ENCODE peak calls at places on chromosomes 13 and 19, in six cellular contexts. One of them, this sample, is unnamed.

GRCh38 chr19:36421749-36422481 is 3.5 kb upstream of the ZFP82 start:
- DNase-seq in Panc1: no peak
- DNase-seq in NCI-H1930: no peak
- DNase-seq in AG10803: no peak
- DNase-seq in nephron progenitor cell: no peak
- DNase-seq in activated CD4-positive, alpha-beta T cell treated with anti-CD3 and anti-CD28 coated beads, Interleukin-2, amount 50 U/mL, for 1 hour: no peak
- DNase-seq in this sample: no peak

GRCh38 chr19:52662631-52663030 is 24.5 kb upstream of the ZNF83 start:
- DNase-seq in activated CD4-positive, alpha-beta T cell treated with anti-CD3 and anti-CD28 coated beads, Interleukin-2, amount 50 U/mL, for 1 hour: no peak
- DNase-seq in NCI-H1930: no peak
- DNase-seq in Panc1: no peak
- DNase-seq in AG10803: no peak
- DNase-seq in nephron progenitor cell: no peak
- DNase-seq in this sample: no peak

GRCh38 chr13:113500530-113501265 is 10.2 kb upstream of the DCUN1D2 start:
- DNase-seq in activated CD4-positive, alpha-beta T cell treated with anti-CD3 and anti-CD28 coated beads, Interleukin-2, amount 50 U/mL, for 1 hour: no peak
- DNase-seq in AG10803: no peak
- DNase-seq in Panc1: no peak
- DNase-seq in nephron progenitor cell: no peak
- DNase-seq in NCI-H1930: no peak
- DNase-seq in this sample: no peak

GRCh38 chr13:44934724-44935123 is 54.5 kb downstream of the NUFIP1 start:
- DNase-seq in Panc1: no peak
- DNase-seq in activated CD4-positive, alpha-beta T cell treated with anti-CD3 and anti-CD28 coated beads, Interleukin-2, amount 50 U/mL, for 1 hour: no peak
- DNase-seq in nephron progenitor cell: no peak
- DNase-seq in NCI-H1930: no peak
- DNase-seq in AG10803: peak
- DNase-seq in this sample: no peak

GRCh38 chr19:56170261-56170660 is 5.5 kb upstream of the GALP start:
- DNase-seq in AG10803: no peak
- DNase-seq in Panc1: peak
- DNase-seq in nephron progenitor cell: no peak
- DNase-seq in NCI-H1930: no peak
- DNase-seq in activated CD4-positive, alpha-beta T cell treated with anti-CD3 and anti-CD28 coated beads, Interleukin-2, amount 50 U/mL, for 1 hour: no peak
- DNase-seq in this sample: no peak

GRCh38 chr13:51453959-51454703 is 1.3 kb upstream of the INTS6 start:
- DNase-seq in Panc1: no peak
- DNase-seq in activated CD4-positive, alpha-beta T cell treated with anti-CD3 and anti-CD28 coated beads, Interleukin-2, amount 50 U/mL, for 1 hour: peak
- DNase-seq in nephron progenitor cell: peak
- DNase-seq in AG10803: peak
- DNase-seq in NCI-H1930: no peak
- DNase-seq in this sample: peak

GRCh38 chr13:25874907-25875306 is 176.9 kb downstream of the SHISA2 start:
- DNase-seq in NCI-H1930: no peak
- DNase-seq in nephron progenitor cell: no peak
- DNase-seq in Panc1: no peak
- DNase-seq in activated CD4-positive, alpha-beta T cell treated with anti-CD3 and anti-CD28 coated beads, Interleukin-2, amount 50 U/mL, for 1 hour: peak
- DNase-seq in AG10803: no peak
- DNase-seq in this sample: no peak

GRCh38 chr13:111383591-111384440 is 63.4 kb downstream of the TEX29 start:
- DNase-seq in nephron progenitor cell: no peak
- DNase-seq in AG10803: no peak
- DNase-seq in Panc1: no peak
- DNase-seq in NCI-H1930: no peak
- DNase-seq in activated CD4-positive, alpha-beta T cell treated with anti-CD3 and anti-CD28 coated beads, Interleukin-2, amount 50 U/mL, for 1 hour: no peak
- DNase-seq in this sample: no peak

GRCh38 chr13:113538689-113539058 is 45.9 kb upstream of the TFDP1 start:
- DNase-seq in NCI-H1930: no peak
- DNase-seq in AG10803: no peak
- DNase-seq in nephron progenitor cell: no peak
- DNase-seq in activated CD4-positive, alpha-beta T cell treated with anti-CD3 and anti-CD28 coated beads, Interleukin-2, amount 50 U/mL, for 1 hour: no peak
- DNase-seq in Panc1: no peak
- DNase-seq in this sample: no peak

GRCh38 chr19:459724-460511 is 915 bp downstream of the SHC2 start:
- DNase-seq in activated CD4-positive, alpha-beta T cell treated with anti-CD3 and anti-CD28 coated beads, Interleukin-2, amount 50 U/mL, for 1 hour: no peak
- DNase-seq in AG10803: peak
- DNase-seq in nephron progenitor cell: peak
- DNase-seq in Panc1: no peak
- DNase-seq in NCI-H1930: peak
- DNase-seq in this sample: peak

GRCh38 chr19:4189641-4190040 is 7.2 kb downstream of the ANKRD24 start:
- DNase-seq in activated CD4-positive, alpha-beta T cell treated with anti-CD3 and anti-CD28 coated beads, Interleukin-2, amount 50 U/mL, for 1 hour: no peak
- DNase-seq in NCI-H1930: no peak
- DNase-seq in AG10803: no peak
- DNase-seq in Panc1: no peak
- DNase-seq in nephron progenitor cell: no peak
- DNase-seq in this sample: no peak

GRCh38 chr13:111502957-111503356 is 182.5 kb downstream of the TEX29 start:
- DNase-seq in AG10803: no peak
- DNase-seq in NCI-H1930: no peak
- DNase-seq in activated CD4-positive, alpha-beta T cell treated with anti-CD3 and anti-CD28 coated beads, Interleukin-2, amount 50 U/mL, for 1 hour: no peak
- DNase-seq in Panc1: no peak
- DNase-seq in nephron progenitor cell: no peak
- DNase-seq in this sample: no peak

GRCh38 chr19:38308006-38308766 is 4.1 kb downstream of the C19orf33 start:
- DNase-seq in NCI-H1930: no peak
- DNase-seq in nephron progenitor cell: no peak
- DNase-seq in Panc1: no peak
- DNase-seq in AG10803: no peak
- DNase-seq in activated CD4-positive, alpha-beta T cell treated with anti-CD3 and anti-CD28 coated beads, Interleukin-2, amount 50 U/mL, for 1 hour: no peak
- DNase-seq in this sample: no peak

GRCh38 chr13:62209539-62209938 is 793.9 kb upstream of the PCDH20 start:
- DNase-seq in nephron progenitor cell: no peak
- DNase-seq in Panc1: no peak
- DNase-seq in NCI-H1930: peak
- DNase-seq in AG10803: no peak
- DNase-seq in activated CD4-positive, alpha-beta T cell treated with anti-CD3 and anti-CD28 coated beads, Interleukin-2, amount 50 U/mL, for 1 hour: no peak
- DNase-seq in this sample: no peak

GRCh38 chr13:42000836-42001235 is 39.9 kb upstream of the VWA8 start:
- DNase-seq in activated CD4-positive, alpha-beta T cell treated with anti-CD3 and anti-CD28 coated beads, Interleukin-2, amount 50 U/mL, for 1 hour: no peak
- DNase-seq in AG10803: peak
- DNase-seq in nephron progenitor cell: no peak
- DNase-seq in Panc1: no peak
- DNase-seq in NCI-H1930: no peak
- DNase-seq in this sample: no peak

GRCh38 chr19:48501446-48501960 is 10.1 kb downstream of the LMTK3 start:
- DNase-seq in activated CD4-positive, alpha-beta T cell treated with anti-CD3 and anti-CD28 coated beads, Interleukin-2, amount 50 U/mL, for 1 hour: peak
- DNase-seq in Panc1: no peak
- DNase-seq in nephron progenitor cell: peak
- DNase-seq in NCI-H1930: peak
- DNase-seq in AG10803: no peak
- DNase-seq in this sample: no peak

GRCh38 chr13:48595330-48596127 is 58.2 kb upstream of the CYSLTR2 start:
- DNase-seq in AG10803: peak
- DNase-seq in nephron progenitor cell: no peak
- DNase-seq in Panc1: peak
- DNase-seq in activated CD4-positive, alpha-beta T cell treated with anti-CD3 and anti-CD28 coated beads, Interleukin-2, amount 50 U/mL, for 1 hour: peak
- DNase-seq in NCI-H1930: peak
- DNase-seq in this sample: peak

GRCh38 chr13:113926951-113927660 is 46.8 kb downstream of the C13orf46 start:
- DNase-seq in Panc1: no peak
- DNase-seq in nephron progenitor cell: no peak
- DNase-seq in NCI-H1930: no peak
- DNase-seq in activated CD4-positive, alpha-beta T cell treated with anti-CD3 and anti-CD28 coated beads, Interleukin-2, amount 50 U/mL, for 1 hour: no peak
- DNase-seq in AG10803: peak
- DNase-seq in this sample: no peak

GRCh38 chr19:15464394-15465385 is at the start of gene RASAL3:
- DNase-seq in NCI-H1930: no peak
- DNase-seq in activated CD4-positive, alpha-beta T cell treated with anti-CD3 and anti-CD28 coated beads, Interleukin-2, amount 50 U/mL, for 1 hour: peak
- DNase-seq in AG10803: no peak
- DNase-seq in Panc1: no peak
- DNase-seq in nephron progenitor cell: no peak
- DNase-seq in this sample: peak

GRCh38 chr13:30816733-30817132 is 81.4 kb downstream of the ALOX5AP start:
- DNase-seq in Panc1: no peak
- DNase-seq in NCI-H1930: no peak
- DNase-seq in activated CD4-positive, alpha-beta T cell treated with anti-CD3 and anti-CD28 coated beads, Interleukin-2, amount 50 U/mL, for 1 hour: no peak
- DNase-seq in AG10803: no peak
- DNase-seq in nephron progenitor cell: no peak
- DNase-seq in this sample: no peak

GRCh38 chr19:9865732-9866627 is 30.9 kb downstream of the PIN1 start:
- DNase-seq in nephron progenitor cell: no peak
- DNase-seq in AG10803: no peak
- DNase-seq in NCI-H1930: no peak
- DNase-seq in activated CD4-positive, alpha-beta T cell treated with anti-CD3 and anti-CD28 coated beads, Interleukin-2, amount 50 U/mL, for 1 hour: peak
- DNase-seq in Panc1: no peak
- DNase-seq in this sample: no peak

GRCh38 chr19:9552902-9553301 is 14.5 kb upstream of the ZNF426 start:
- DNase-seq in Panc1: no peak
- DNase-seq in nephron progenitor cell: no peak
- DNase-seq in NCI-H1930: no peak
- DNase-seq in AG10803: no peak
- DNase-seq in activated CD4-positive, alpha-beta T cell treated with anti-CD3 and anti-CD28 coated beads, Interleukin-2, amount 50 U/mL, for 1 hour: no peak
- DNase-seq in this sample: no peak

GRCh38 chr13:106526748-106527488 is 8.5 kb downstream of the EFNB2 start:
- DNase-seq in Panc1: no peak
- DNase-seq in nephron progenitor cell: no peak
- DNase-seq in AG10803: no peak
- DNase-seq in activated CD4-positive, alpha-beta T cell treated with anti-CD3 and anti-CD28 coated beads, Interleukin-2, amount 50 U/mL, for 1 hour: no peak
- DNase-seq in NCI-H1930: no peak
- DNase-seq in this sample: no peak

GRCh38 chr13:102768914-102769313 is 4.7 kb downstream of the TEX30 start:
- DNase-seq in Panc1: no peak
- DNase-seq in nephron progenitor cell: no peak
- DNase-seq in AG10803: peak
- DNase-seq in activated CD4-positive, alpha-beta T cell treated with anti-CD3 and anti-CD28 coated beads, Interleukin-2, amount 50 U/mL, for 1 hour: no peak
- DNase-seq in NCI-H1930: no peak
- DNase-seq in this sample: no peak

GRCh38 chr13:75635621-75636338 is at the start of gene LMO7:
- DNase-seq in AG10803: peak
- DNase-seq in NCI-H1930: peak
- DNase-seq in nephron progenitor cell: peak
- DNase-seq in activated CD4-positive, alpha-beta T cell treated with anti-CD3 and anti-CD28 coated beads, Interleukin-2, amount 50 U/mL, for 1 hour: peak
- DNase-seq in Panc1: no peak
- DNase-seq in this sample: no peak

GRCh38 chr13:110466261-110466660 is 95.3 kb downstream of the RAB20 start:
- DNase-seq in NCI-H1930: no peak
- DNase-seq in activated CD4-positive, alpha-beta T cell treated with anti-CD3 and anti-CD28 coated beads, Interleukin-2, amount 50 U/mL, for 1 hour: no peak
- DNase-seq in Panc1: no peak
- DNase-seq in AG10803: no peak
- DNase-seq in nephron progenitor cell: no peak
- DNase-seq in this sample: no peak

GRCh38 chr19:5719274-5719960 is 529 bp downstream of the LONP1 start:
- DNase-seq in Panc1: no peak
- DNase-seq in activated CD4-positive, alpha-beta T cell treated with anti-CD3 and anti-CD28 coated beads, Interleukin-2, amount 50 U/mL, for 1 hour: no peak
- DNase-seq in nephron progenitor cell: no peak
- DNase-seq in AG10803: peak
- DNase-seq in NCI-H1930: no peak
- DNase-seq in this sample: no peak

GRCh38 chr19:2558543-2558942 is 82.6 kb downstream of the GADD45B start:
- DNase-seq in nephron progenitor cell: no peak
- DNase-seq in AG10803: no peak
- DNase-seq in activated CD4-positive, alpha-beta T cell treated with anti-CD3 and anti-CD28 coated beads, Interleukin-2, amount 50 U/mL, for 1 hour: no peak
- DNase-seq in Panc1: no peak
- DNase-seq in NCI-H1930: no peak
- DNase-seq in this sample: no peak

GRCh38 chr13:37414667-37415066 is 183.9 kb downstream of the POSTN start:
- DNase-seq in NCI-H1930: no peak
- DNase-seq in activated CD4-positive, alpha-beta T cell treated with anti-CD3 and anti-CD28 coated beads, Interleukin-2, amount 50 U/mL, for 1 hour: no peak
- DNase-seq in Panc1: no peak
- DNase-seq in AG10803: no peak
- DNase-seq in nephron progenitor cell: no peak
- DNase-seq in this sample: no peak

GRCh38 chr13:89865331-89865833 is 1482.1 kb upstream of the MIR17HG start:
- DNase-seq in nephron progenitor cell: no peak
- DNase-seq in Panc1: no peak
- DNase-seq in NCI-H1930: no peak
- DNase-seq in AG10803: no peak
- DNase-seq in activated CD4-positive, alpha-beta T cell treated with anti-CD3 and anti-CD28 coated beads, Interleukin-2, amount 50 U/mL, for 1 hour: no peak
- DNase-seq in this sample: no peak

GRCh38 chr13:27923794-27924528 is 4.2 kb downstream of the PDX1 start:
- DNase-seq in AG10803: peak
- DNase-seq in Panc1: no peak
- DNase-seq in NCI-H1930: peak
- DNase-seq in activated CD4-positive, alpha-beta T cell treated with anti-CD3 and anti-CD28 coated beads, Interleukin-2, amount 50 U/mL, for 1 hour: no peak
- DNase-seq in nephron progenitor cell: peak
- DNase-seq in this sample: no peak

GRCh38 chr13:76991432-76991795 is 467 bp upstream of the CLN5 start:
- DNase-seq in NCI-H1930: no peak
- DNase-seq in Panc1: no peak
- DNase-seq in activated CD4-positive, alpha-beta T cell treated with anti-CD3 and anti-CD28 coated beads, Interleukin-2, amount 50 U/mL, for 1 hour: peak
- DNase-seq in AG10803: no peak
- DNase-seq in nephron progenitor cell: no peak
- DNase-seq in this sample: peak

GRCh38 chr13:37816276-37816675 is 53.3 kb downstream of the TRPC4 start:
- DNase-seq in Panc1: no peak
- DNase-seq in nephron progenitor cell: no peak
- DNase-seq in NCI-H1930: no peak
- DNase-seq in AG10803: peak
- DNase-seq in activated CD4-positive, alpha-beta T cell treated with anti-CD3 and anti-CD28 coated beads, Interleukin-2, amount 50 U/mL, for 1 hour: no peak
- DNase-seq in this sample: no peak

GRCh38 chr19:29320076-29320475 is 107.1 kb upstream of the UQCRFS1 start:
- DNase-seq in activated CD4-positive, alpha-beta T cell treated with anti-CD3 and anti-CD28 coated beads, Interleukin-2, amount 50 U/mL, for 1 hour: no peak
- DNase-seq in AG10803: no peak
- DNase-seq in NCI-H1930: no peak
- DNase-seq in nephron progenitor cell: no peak
- DNase-seq in Panc1: no peak
- DNase-seq in this sample: no peak

GRCh38 chr19:7440188-7440975 is 48.5 kb downstream of the PEX11G start:
- DNase-seq in AG10803: no peak
- DNase-seq in NCI-H1930: no peak
- DNase-seq in nephron progenitor cell: no peak
- DNase-seq in activated CD4-positive, alpha-beta T cell treated with anti-CD3 and anti-CD28 coated beads, Interleukin-2, amount 50 U/mL, for 1 hour: no peak
- DNase-seq in Panc1: no peak
- DNase-seq in this sample: no peak

This sample was measured in Ammon's horn.